ENCODE peak calls at places on chromosomes 4 and X, in five cellular contexts. A is foreskin keratinocyte; W is RWPE1; P is NCI-H1436; G is stimulated activated CD8-positive, alpha-beta memory T cell treated with anti-CD3 and anti-CD28 coated beads, Interleukin-15, amount 100 ng/mL, for 4 hours. T is an unnamed sample.

GRCh38 chr4:163486321-163486720 is 8.2 kb upstream of the TMA16 start:
- DNase-seq in A (no peak), W (no peak), P (no peak), G (no peak), T (no peak)

GRCh38 chr4:101349346-101350064 is 2.2 kb upstream of the PPP3CA start:
- DNase-seq in A (peak; percentile 95), W (peak; percentile 64), P (no peak), G (no peak), T (peak; percentile 62)

GRCh38 chr4:187027231-187027760 is 303.6 kb upstream of the FAT1 start:
- DNase-seq in A (no peak), W (no peak), P (no peak), G (no peak), T (no peak)

GRCh38 chr4:101792056-101792575 is 1.6 kb downstream of the BANK1 start:
- DNase-seq in A (no peak), W (peak; percentile 5), P (no peak), G (no peak), T (no peak)

GRCh38 chrX:45774961-45775360 is 574.3 kb upstream of the DIPK2B start:
- DNase-seq in A (peak; percentile 74), W (no peak), P (no peak), G (no peak), T (peak; percentile 48)

GRCh38 chr4:20904966-20905365 is 204.7 kb downstream of the PACRGL start:
- DNase-seq in A (no peak), W (no peak), P (no peak), G (no peak), T (no peak)

GRCh38 chr4:81499840-81500239 is 28.1 kb upstream of the RASGEF1B start:
- DNase-seq in A (no peak), W (no peak), P (peak; percentile 74), G (no peak), T (no peak)

GRCh38 chr4:75344915-75345314 is 169.3 kb downstream of the RCHY1 start:
- DNase-seq in A (peak; percentile 23), W (peak; percentile 5), P (no peak), G (no peak), T (peak; percentile 13)

GRCh38 chr4:165867961-165868360 is 5.1 kb upstream of the TLL1 start:
- DNase-seq in A (no peak), W (no peak), P (no peak), G (no peak), T (no peak)

GRCh38 chr4:106892786-106893185 is 143.3 kb downstream of the DKK2 start:
- DNase-seq in A (no peak), W (no peak), P (no peak), G (no peak), T (no peak)

GRCh38 chr4:166091914-166092510 is 219.0 kb downstream of the TLL1 start:
- DNase-seq in A (peak; percentile 25), W (peak; percentile 27), P (peak; percentile 46), G (no peak), T (peak; percentile 11)

GRCh38 chr4:183763990-183764754 is 105.1 kb downstream of the TRAPPC11 start:
- DNase-seq in A (no peak), W (no peak), P (no peak), G (no peak), T (no peak)

GRCh38 chrX:16558489-16558888 is 91.5 kb upstream of the S100G start:
- DNase-seq in A (no peak), W (no peak), P (no peak), G (no peak), T (no peak)

GRCh38 chrX:31497086-31497485 is 425.2 kb upstream of the FTHL17 start:
- DNase-seq in A (no peak), W (no peak), P (no peak), G (no peak), T (peak; percentile 8)

T was measured in fibroblast of gingiva.